ENCODE peak calls at places on chromosome 9, in four cellular contexts. D is neuronal stem cell, J is H9, T is IMR-90. E is an unnamed sample.

GRCh38 chr9:104903609-104904008 is 24.3 kb downstream of the ABCA1 start:
- DNase-seq in D (no peak), J (no peak), T (peak; percentile 76), E (peak; percentile 66)

GRCh38 chr9:84669293-84670105 is at the start of gene NTRK2:
- DNase-seq in D (peak; percentile 45), J (peak; percentile 58), T (peak; percentile 2), E (peak; percentile 60)

GRCh38 chr9:26260238-26260637 is 582.0 kb upstream of the TUSC1 start:
- DNase-seq in D (no peak), J (no peak), T (peak; percentile 28), E (no peak)

GRCh38 chr9:134545213-134546211 is 96.1 kb upstream of the COL5A1 start:
- DNase-seq in D (no peak), J (no peak), T (peak; percentile 72), E (no peak)

GRCh38 chr9:115198018-115198417 is 80.1 kb upstream of the TNC start:
- DNase-seq in D (no peak), J (no peak), T (peak; percentile 79), E (peak; percentile 67)

GRCh38 chr9:96486351-96487029 is 36.5 kb downstream of the HABP4 start:
- DNase-seq in D (no peak), J (no peak), T (peak; percentile 82), E (no peak)

GRCh38 chr9:6680797-6681146 is 35.2 kb upstream of the GLDC start:
- DNase-seq in D (no peak), J (no peak), T (peak; percentile 40), E (no peak)

GRCh38 chr9:131394464-131395026 is 659 bp downstream of the PRRC2B start:
- DNase-seq in D (no peak), J (no peak), T (no peak), E (no peak)

GRCh38 chr9:36029765-36030528 is 6.8 kb upstream of the RECK start:
- DNase-seq in D (no peak), J (no peak), T (peak; percentile 99), E (no peak)

GRCh38 chr9:8736805-8737204 is 937.2 kb upstream of the DMAC1 start:
- DNase-seq in D (no peak), J (no peak), T (no peak), E (peak; percentile 42)

GRCh38 chr9:15349892-15350761 is 43.1 kb upstream of the TTC39B start:
- DNase-seq in D (no peak), J (no peak), T (peak; percentile 18), E (no peak)

GRCh38 chr9:71746023-71746752 is 22.1 kb downstream of the CEMIP2 start:
- DNase-seq in D (no peak), J (no peak), T (no peak), E (no peak)

GRCh38 chr9:122248448-122248865 is 16.2 kb downstream of the RBM18 start:
- DNase-seq in D (no peak), J (no peak), T (no peak), E (no peak)

GRCh38 chr9:75551866-75552265 is 338.6 kb upstream of the PCSK5 start:
- DNase-seq in D (no peak), J (no peak), T (no peak), E (no peak)

DNA sequence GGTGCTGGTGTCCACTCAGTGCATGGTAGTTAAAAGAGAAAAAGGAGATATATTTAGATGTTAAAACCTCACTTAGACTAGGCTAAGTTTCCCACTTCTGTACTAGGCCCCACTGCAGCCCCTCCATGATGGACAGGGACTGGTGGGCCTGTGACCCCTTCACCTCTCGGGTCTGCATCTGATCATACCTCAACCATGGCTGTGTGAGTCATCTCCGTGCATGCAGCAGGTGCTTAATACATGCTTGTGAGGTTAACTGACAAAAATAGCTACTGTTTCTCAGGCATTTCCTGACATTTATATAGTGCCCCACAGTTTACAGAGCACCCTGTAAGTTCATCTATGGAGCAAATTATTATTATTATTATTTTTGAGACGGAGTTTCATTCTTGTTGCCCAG is 8.4 kb upstream of the URM1 start:
- DNase-seq in D (no peak), J (no peak), T (no peak), E (no peak)
- H4K8ac ChIP-seq in D (no peak overlapping the region), J (no peak overlapping the region), T (no peak overlapping the region), E (no peak overlapping the region)

DNA sequence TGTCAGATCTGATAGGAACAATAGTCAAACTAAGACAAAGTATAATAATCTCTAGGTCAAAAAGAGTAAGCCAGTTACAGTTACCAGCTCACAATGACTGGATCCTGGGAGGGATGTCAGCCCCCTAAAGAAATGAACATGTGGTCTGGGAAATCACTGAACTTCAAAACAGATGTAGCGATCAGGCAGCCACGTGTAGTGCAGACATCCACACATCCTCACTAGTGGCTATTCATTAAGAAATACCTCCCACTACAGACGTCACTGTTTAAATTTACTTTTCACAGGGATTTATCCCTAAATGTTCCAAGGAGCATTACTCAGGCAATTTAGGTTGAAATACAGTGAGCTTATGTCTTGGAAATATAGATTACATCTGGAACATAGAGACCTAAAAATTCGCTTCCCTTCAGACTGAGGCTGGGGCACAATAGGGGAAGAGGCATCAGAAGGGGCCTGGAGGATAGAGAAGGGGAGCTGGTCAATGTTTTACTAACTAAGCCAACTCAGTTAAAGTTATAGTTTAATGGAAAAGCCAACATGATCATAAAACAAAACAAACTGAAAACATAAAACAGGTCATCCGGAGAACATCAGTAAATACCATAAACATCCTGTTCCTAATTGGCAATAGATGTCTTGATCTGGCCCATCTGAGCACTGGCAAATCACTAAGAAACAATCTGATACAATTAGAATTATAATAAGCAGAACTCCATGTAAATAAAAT is 92.3 kb downstream of the FANCC start:
- DNase-seq in D (no peak), J (no peak), T (peak; percentile 27), E (no peak)
- H4K8ac ChIP-seq in D (no peak overlapping the region), J (no peak overlapping the region), T (no peak overlapping the region), E (no peak overlapping the region)

GRCh38 chr9:130143974-130144373 is 28.2 kb upstream of the NCS1 start:
- DNase-seq in D (no peak), J (no peak), T (peak; percentile 42), E (no peak)
- H4K8ac ChIP-seq in D (no peak overlapping the region), J (no peak overlapping the region), T (no peak overlapping the region), E (no peak overlapping the region)

GRCh38 chr9:93190656-93191353 is 6.9 kb downstream of the WNK2 start:
- DNase-seq in D (no peak), J (no peak), T (no peak), E (no peak)

GRCh38 chr9:93189369-93190132 is 5.6 kb downstream of the WNK2 start:
- DNase-seq in D (no peak), J (no peak), T (no peak), E (no peak)

GRCh38 chr9:93192721-93193372 is 8.9 kb downstream of the WNK2 start:
- DNase-seq in D (no peak), J (no peak), T (no peak), E (no peak)

GRCh38 chr9:93190133-93190525 is 6.2 kb downstream of the WNK2 start:
- DNase-seq in D (no peak), J (no peak), T (no peak), E (no peak)

DNA sequence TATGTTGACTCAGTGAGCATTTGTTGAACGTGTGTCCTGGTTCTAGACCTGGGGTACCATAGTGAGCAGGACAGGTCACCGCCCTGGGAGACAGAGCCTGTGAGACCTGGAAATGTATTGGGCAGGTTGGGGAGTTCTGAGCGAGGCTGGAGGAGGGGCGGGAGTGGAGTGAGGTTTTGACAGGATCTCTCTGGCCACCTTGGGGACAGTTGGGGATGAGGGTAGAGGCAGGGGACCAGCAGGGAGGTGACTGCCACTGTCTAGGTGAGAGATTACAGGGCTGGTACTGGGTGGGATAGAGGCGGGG is 7.4 kb downstream of the WNK2 start:
- DNase-seq in D (no peak), J (no peak), T (no peak), E (no peak)
- H4K8ac ChIP-seq in D (no peak overlapping the region), J (no peak overlapping the region), T (no peak overlapping the region), E (no peak overlapping the region)

GRCh38 chr9:79015951-79016350 is 555.8 kb upstream of the TLE4 start:
- DNase-seq in D (no peak), J (no peak), T (no peak), E (no peak)
- H4K8ac ChIP-seq in D (no peak overlapping the region), J (no peak overlapping the region), T (peak overlapping the region; percentile 38), E (no peak overlapping the region)

DNA sequence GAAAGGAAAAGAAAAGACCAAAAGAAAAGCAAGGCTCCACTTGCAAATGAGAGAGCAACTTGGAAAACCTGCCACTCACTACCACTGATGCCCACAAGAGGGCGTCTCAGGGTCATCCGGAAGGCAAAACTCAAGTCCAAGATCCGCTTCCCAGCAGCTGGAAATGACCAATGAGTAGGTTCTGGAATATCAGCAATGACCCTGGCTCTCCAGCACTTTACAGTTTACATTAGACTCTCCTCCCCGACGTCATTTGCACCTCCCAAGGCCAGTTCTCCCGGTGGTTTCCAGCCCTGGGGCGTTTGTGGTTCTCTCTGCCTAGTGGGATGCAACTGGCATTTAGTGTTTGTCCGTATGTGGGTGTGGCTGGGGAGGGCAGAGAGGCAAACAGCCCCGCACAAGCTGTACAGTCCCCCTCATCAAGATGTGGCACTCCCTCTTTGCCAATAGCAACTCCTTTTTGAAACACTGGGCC is 193.8 kb upstream of the ZNF618 start:
- DNase-seq in D (peak; percentile 57), J (peak; percentile 81), T (peak; percentile 90), E (peak; percentile 90)
- H4K8ac ChIP-seq in D (no peak overlapping the region), J (no peak overlapping the region), T (no peak overlapping the region), E (no peak overlapping the region)

GRCh38 chr9:38286357-38286756 is 106.1 kb upstream of the ALDH1B1 start:
- DNase-seq in D (no peak), J (no peak), T (no peak), E (peak; percentile 45)

GRCh38 chr9:38284768-38285080 is 107.8 kb upstream of the ALDH1B1 start:
- DNase-seq in D (peak; percentile 37), J (peak; percentile 42), T (no peak), E (no peak)

GRCh38 chr9:38287420-38287985 is 105.0 kb upstream of the ALDH1B1 start:
- DNase-seq in D (no peak), J (no peak), T (no peak), E (no peak)

GRCh38 chr9:38284039-38284767 is 108.3 kb upstream of the ALDH1B1 start:
- DNase-seq in D (no peak), J (no peak), T (no peak), E (no peak)

DNA sequence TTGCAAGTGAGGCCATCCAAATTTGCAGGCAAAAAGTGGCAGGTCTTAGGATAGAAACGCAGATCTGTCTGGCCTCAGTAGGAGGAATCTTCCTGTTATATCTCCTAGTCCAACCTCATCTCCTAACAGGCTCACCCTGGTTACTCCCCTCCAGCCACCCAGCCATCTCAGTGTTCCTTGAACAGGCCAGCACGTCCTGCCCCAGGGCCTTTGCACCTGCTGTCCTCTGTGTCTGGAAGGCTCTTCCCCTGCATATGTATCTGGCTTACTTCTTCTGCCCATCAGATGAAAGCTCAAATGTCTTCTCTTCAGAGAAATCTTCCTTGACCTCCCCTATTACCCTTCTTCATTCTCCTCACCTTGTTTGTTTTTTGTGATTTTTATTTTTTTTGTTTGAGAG is 107.3 kb upstream of the ALDH1B1 start:
- DNase-seq in D (no peak), J (no peak), T (no peak), E (no peak)
- H4K8ac ChIP-seq in D (no peak overlapping the region), J (no peak overlapping the region), T (no peak overlapping the region), E (no peak overlapping the region)